ENCODE peak calls at places on chromosomes 3 and 15, in five cellular contexts. M, K, S, L and P are unnamed samples.

GRCh38 chr3:45861043-45861846 is 19.3 kb upstream of the LZTFL1 start:
- DNase-seq in S (no peak), M (no peak), L (no peak), K (no peak), P (no peak)

GRCh38 chr15:80559320-80559693 is 135.8 kb upstream of the ABHD17C start:
- DNase-seq in K (no peak), M (no peak), S (no peak), L (peak; percentile 64), P (no peak)

GRCh38 chr3:84961492-84962255 is 2.9 kb downstream of the CADM2 start:
- DNase-seq in M (no peak), L (no peak), S (no peak), K (no peak), P (peak; percentile 4)

GRCh38 chr3:169769287-169770181 is at the start of gene ACTRT3:
- DNase-seq in K (peak; percentile 74), L (peak; percentile 81), M (peak; percentile 81), S (peak; percentile 66), P (peak; percentile 86)

GRCh38 chr3:87052499-87053260 is 61.7 kb upstream of the VGLL3 start:
- DNase-seq in M (no peak), K (no peak), L (no peak), S (no peak), P (no peak)

GRCh38 chr3:33360136-33360825 is 79.9 kb downstream of the UBP1 start:
- DNase-seq in S (no peak), M (peak; percentile 70), K (no peak), L (peak; percentile 91), P (peak; percentile 86)

GRCh38 chr15:64152507-64153387 is 1.2 kb downstream of the SNX22 start:
- DNase-seq in S (no peak), M (no peak), K (peak; percentile 46), L (no peak), P (no peak)

GRCh38 chr3:4584537-4585249 is 91.5 kb downstream of the ITPR1 start:
- DNase-seq in S (peak; percentile 39), K (no peak), L (no peak), M (peak; percentile 29), P (no peak)

GRCh38 chr3:43870110-43870509 is 179.4 kb downstream of the ABHD5 start:
- DNase-seq in M (peak; percentile 66), L (peak; percentile 78), S (no peak), K (no peak), P (peak; percentile 59)

GRCh38 chr15:52540374-52541012 is 11.8 kb upstream of the MYO5A start:
- DNase-seq in K (peak; percentile 38), M (no peak), L (no peak), S (no peak), P (no peak)

GRCh38 chr15:31328425-31328998 is 1.9 kb downstream of the KLF13 start:
- DNase-seq in K (peak; percentile 59), S (no peak), M (peak; percentile 38), L (peak; percentile 32), P (peak; percentile 43)

GRCh38 chr15:39084683-39085530 is 496.0 kb upstream of the THBS1 start:
- DNase-seq in M (peak; percentile 79), K (no peak), S (peak; percentile 36), L (peak; percentile 92), P (peak; percentile 88)

GRCh38 chr3:16286161-16286560 is 21.1 kb downstream of the OXNAD1 start:
- DNase-seq in M (no peak), K (no peak), L (no peak), S (no peak), P (no peak)

GRCh38 chr3:908839-909238 is 184.0 kb upstream of the CNTN6 start:
- DNase-seq in S (no peak), K (no peak), L (no peak), M (no peak), P (no peak)
- TF ChIP-seq CTCF in S (no peak), K (no peak), L (peak; percentile 25), M (no peak), P (no peak)

DNA sequence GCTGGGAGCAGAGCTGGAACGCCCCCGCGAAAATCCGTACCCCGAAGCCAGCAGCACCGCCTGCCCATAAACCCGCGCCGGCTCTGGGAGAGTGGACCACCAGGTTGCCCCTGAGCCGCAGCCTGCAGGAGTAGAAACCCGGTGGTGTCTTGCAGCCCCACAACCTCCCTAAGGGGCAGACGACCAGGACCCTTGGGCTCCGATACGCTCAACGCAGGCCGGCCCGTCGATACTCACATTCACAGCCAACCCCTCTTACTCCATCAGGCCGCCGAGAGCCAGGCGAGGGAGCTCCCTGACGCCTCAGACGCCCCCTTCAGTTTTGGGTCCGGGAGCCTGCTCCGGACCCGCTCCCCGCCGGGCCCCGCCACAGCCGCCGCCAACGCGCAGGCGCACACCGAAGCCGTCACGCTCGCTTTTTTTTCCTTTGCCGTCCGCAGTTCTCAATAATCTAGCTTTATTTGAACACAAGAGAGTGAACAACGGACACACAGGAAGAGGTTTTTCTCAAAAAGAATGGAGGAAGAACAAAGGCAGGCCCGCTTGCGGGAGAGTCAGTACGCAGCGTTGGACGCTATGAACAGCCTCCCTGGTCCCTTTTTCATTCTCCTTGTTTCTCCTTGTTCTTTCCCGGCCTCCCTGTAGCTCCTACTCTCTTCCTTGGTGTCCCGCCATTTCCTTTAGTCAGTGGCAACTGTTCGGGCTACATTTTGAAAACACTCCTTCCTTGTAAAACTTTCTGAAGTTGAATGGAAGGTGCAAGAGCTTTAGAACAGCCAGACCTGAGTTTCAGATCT is at the start of gene ZNF106:
- DNase-seq in K (peak; percentile 89), S (peak; percentile 90), M (peak; percentile 90), L (peak; percentile 90), P (peak; percentile 82)
- TF ChIP-seq CTCF in K (no peak), S (no peak), M (no peak), L (peak; percentile 18), P (no peak)

DNA sequence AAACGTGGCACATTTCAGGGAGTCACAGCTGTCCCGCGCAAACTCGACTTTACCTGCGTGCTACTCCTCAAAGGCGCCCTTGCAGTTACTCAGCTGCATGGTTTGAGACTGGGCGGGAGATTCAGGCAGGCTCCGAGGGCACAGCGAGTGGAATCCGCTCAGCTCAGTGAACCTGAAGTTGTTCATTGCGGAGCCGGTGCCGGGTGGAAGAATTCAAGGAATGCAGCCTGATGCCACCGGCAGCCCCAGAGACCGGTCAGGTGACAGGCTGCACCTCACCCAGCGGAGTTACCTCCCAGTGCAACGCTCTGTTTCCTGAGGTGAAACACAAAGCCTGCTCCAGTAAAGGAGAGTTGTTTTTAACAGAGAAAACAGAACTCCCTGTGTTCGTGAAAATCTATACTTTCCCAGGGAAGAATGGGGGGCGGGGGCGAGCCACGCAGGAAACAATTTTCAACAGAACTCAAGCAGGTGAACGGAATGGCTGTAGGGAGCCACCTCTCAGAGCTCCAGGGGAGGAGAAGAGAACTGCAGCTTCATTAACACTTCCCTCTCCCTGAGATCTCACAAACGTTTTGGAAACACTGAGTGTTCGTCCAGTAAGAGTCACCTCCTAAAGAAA is 3.8 kb downstream of the VEPH1 start:
- DNase-seq in K (peak; percentile 59), M (no peak), L (peak; percentile 49), S (no peak), P (peak; percentile 25)
- TF ChIP-seq CTCF in K (no peak), M (no peak), L (no peak), S (no peak), P (no peak)

GRCh38 chr15:67110958-67111864 is 45.8 kb downstream of the SMAD3 start:
- DNase-seq in L (peak; percentile 55), K (no peak), M (no peak), S (no peak), P (no peak)
- TF ChIP-seq CTCF in L (no peak), K (no peak), M (no peak), S (no peak), P (no peak)

GRCh38 chr15:27681038-27681437 is 418.1 kb downstream of the OCA2 start:
- DNase-seq in K (no peak), L (peak; percentile 18), S (no peak), M (no peak), P (no peak)
- TF ChIP-seq CTCF in K (no peak), L (peak; percentile 47), S (no peak), M (no peak), P (no peak)

DNA sequence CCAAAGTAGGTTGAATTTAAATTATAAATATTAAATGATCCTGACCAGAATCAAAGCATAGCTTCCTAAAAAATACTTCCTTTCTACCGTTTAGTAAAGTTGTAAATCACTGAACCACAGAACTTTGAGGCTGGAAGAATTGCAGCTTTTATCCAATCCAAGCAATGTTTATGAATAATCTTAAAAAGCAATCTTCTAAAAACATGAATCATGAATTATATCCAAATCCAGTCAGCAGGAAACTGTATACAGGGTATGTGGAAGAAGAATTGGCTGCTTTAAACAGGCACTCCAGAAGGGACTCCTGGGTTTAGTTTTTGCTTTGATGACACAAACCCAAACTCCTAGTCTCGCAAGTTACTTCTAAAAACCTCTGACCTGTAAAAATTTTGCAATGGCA is 30.1 kb downstream of the HEG1 start:
- DNase-seq in M (peak; percentile 17), S (no peak), L (peak; percentile 45), K (no peak), P (no peak)
- TF ChIP-seq CTCF in M (no peak), S (no peak), L (no peak), K (no peak), P (no peak)

GRCh38 chr15:48810414-48811324 is at the start of gene CEP152:
- DNase-seq in M (peak; percentile 100), S (peak; percentile 97), L (peak; percentile 100), K (peak; percentile 98), P (peak; percentile 100)

GRCh38 chr15:48806151-48806550 is 4.7 kb downstream of the CEP152 start:
- DNase-seq in L (no peak), M (peak; percentile 46), K (no peak), S (peak; percentile 62), P (no peak)

DNA sequence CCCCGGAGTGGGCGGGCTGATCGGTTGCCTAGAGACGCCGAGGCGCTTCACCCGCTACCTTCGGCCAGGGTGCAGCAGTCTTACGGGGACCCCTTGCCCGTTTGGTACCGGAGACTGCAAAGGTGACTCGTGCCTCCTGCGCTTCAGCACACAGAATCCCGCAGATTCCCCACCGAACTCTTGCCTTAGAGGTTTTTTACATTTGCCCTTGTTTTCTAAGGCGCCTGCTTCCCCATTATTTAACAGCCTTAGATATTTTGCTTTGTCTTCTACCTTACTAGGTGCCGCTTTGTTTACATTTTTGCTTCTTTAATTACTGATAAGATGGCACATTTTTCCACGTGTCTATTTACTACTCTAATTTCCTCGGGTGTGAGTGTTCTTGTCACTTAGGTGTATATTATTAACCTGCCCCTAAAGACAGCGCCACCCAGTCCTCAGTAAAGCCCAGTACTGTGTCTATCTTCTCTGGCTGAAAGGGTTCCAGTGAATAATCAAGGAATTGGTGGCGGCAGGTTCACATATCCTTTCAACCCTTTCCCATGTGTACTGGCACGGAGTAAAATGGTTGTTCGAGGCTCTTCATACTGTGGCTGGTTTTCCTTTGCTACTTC is 563 bp upstream of the CEP152 start:
- DNase-seq in S (no peak), M (no peak), K (no peak), L (no peak), P (no peak)
- TF ChIP-seq CTCF in S (no peak), M (no peak), K (no peak), L (no peak), P (no peak)

GRCh38 chr3:13318626-13319470 is 101.3 kb downstream of the NUP210 start:
- DNase-seq in S (no peak), M (no peak), L (no peak), K (no peak), P (no peak)
- TF ChIP-seq CTCF in S (no peak), M (no peak), L (no peak), K (no peak), P (no peak)